ENCODE peak calls at places on chromosomes 13 and 19, in six cellular contexts. K, S, T, G, U and B are unnamed samples.

GRCh38 chr19:18606281-18607221 is at the start of gene CRLF1:
- DNase-seq in U (no peak), T (no peak), S (no peak), K (peak; percentile 43), G (no peak), B (no peak)

GRCh38 chr13:81089758-81090157 is 748.8 kb upstream of the SPRY2 start:
- DNase-seq in T (no peak), S (no peak), U (no peak), K (no peak), G (no peak), B (no peak)

GRCh38 chr13:78603240-78603947 is at the start of gene POU4F1:
- DNase-seq in T (no peak), K (no peak), G (peak; percentile 67), U (no peak), S (peak; percentile 76), B (peak; percentile 21)

GRCh38 chr19:41934849-41935374 is 6.7 kb upstream of the ERFL start:
- DNase-seq in K (peak; percentile 30), G (peak; percentile 78), S (peak; percentile 80), U (peak; percentile 76), T (peak; percentile 28), B (no peak)

GRCh38 chr13:44300895-44301638 is 72.6 kb upstream of the SERP2 start:
- DNase-seq in G (no peak), S (peak; percentile 76), K (peak; percentile 88), T (peak; percentile 61), U (peak; percentile 74), B (peak; percentile 41)

GRCh38 chr13:26051231-26052135 is at the start of gene SHISA2:
- DNase-seq in K (no peak), S (peak; percentile 14), U (no peak), T (no peak), G (no peak), B (peak; percentile 70)

GRCh38 chr19:1088419-1089066 is 6.6 kb downstream of the POLR2E start:
- DNase-seq in U (no peak), S (no peak), K (peak; percentile 29), G (no peak), T (no peak), B (no peak)

GRCh38 chr19:1183543-1184172 is 9.6 kb upstream of the SBNO2 start:
- DNase-seq in K (no peak), T (no peak), U (no peak), G (peak; percentile 82), S (peak; percentile 92), B (no peak)

GRCh38 chr13:100361504-100361903 is 227.1 kb downstream of the GGACT start:
- DNase-seq in S (no peak), K (no peak), U (no peak), G (no peak), T (peak; percentile 57), B (no peak)

GRCh38 chr13:71860547-71861131 is 6.4 kb downstream of the DACH1 start:
- DNase-seq in U (no peak), S (no peak), K (no peak), T (no peak), G (no peak), B (no peak)

GRCh38 chr13:23672616-23673015 is 102.4 kb downstream of the TNFRSF19 start:
- DNase-seq in T (no peak), U (no peak), K (no peak), G (no peak), S (no peak), B (no peak)

GRCh38 chr13:107458269-107458668 is 757.1 kb downstream of the LIG4 start:
- DNase-seq in S (no peak), U (no peak), G (no peak), T (no peak), K (no peak), B (no peak)

GRCh38 chr19:16461630-16462051 is 10.1 kb downstream of the EPS15L1 start:
- DNase-seq in G (no peak), K (peak; percentile 97), S (no peak), U (peak; percentile 67), T (no peak), B (no peak)

GRCh38 chr19:4444765-4445741 is 12.5 kb downstream of the UBXN6 start:
- DNase-seq in K (peak; percentile 63), U (no peak), S (no peak), G (no peak), T (no peak), B (no peak)

GRCh38 chr19:11169896-11170678 is 14.5 kb upstream of the SPC24 start:
- DNase-seq in G (no peak), K (no peak), T (no peak), S (no peak), U (no peak), B (peak; percentile 62)

GRCh38 chr19:11173516-11174155 is 18.1 kb upstream of the SPC24 start:
- DNase-seq in T (no peak), G (no peak), U (no peak), S (no peak), K (no peak), B (no peak)

GRCh38 chr19:11171144-11171543 is 15.6 kb upstream of the SPC24 start:
- DNase-seq in S (no peak), G (no peak), T (no peak), U (no peak), K (no peak), B (no peak)

GRCh38 chr19:11174336-11174735 is 18.8 kb upstream of the SPC24 start:
- DNase-seq in T (no peak), K (no peak), G (no peak), S (no peak), U (no peak), B (no peak)

GRCh38 chr19:11172576-11172975 is 17.0 kb upstream of the SPC24 start:
- DNase-seq in S (no peak), K (no peak), T (no peak), U (no peak), G (no peak), B (no peak)
- H3K27ac ChIP-seq in S (no peak overlapping the region), K (no peak overlapping the region), T (no peak overlapping the region), U (no peak overlapping the region), G (no peak overlapping the region), B (no peak overlapping the region)

GRCh38 chr19:49210901-49211451 is 53.4 kb downstream of the TRPM4 start:
- DNase-seq in G (no peak), S (no peak), U (no peak), K (no peak), T (no peak), B (no peak)

GRCh38 chr19:49213791-49214190 is 56.2 kb downstream of the TRPM4 start:
- DNase-seq in T (no peak), S (peak; percentile 53), U (no peak), G (no peak), K (no peak), B (no peak)

GRCh38 chr19:49214701-49215100 is 57.1 kb downstream of the TRPM4 start:
- DNase-seq in U (no peak), G (no peak), S (no peak), T (no peak), K (no peak), B (no peak)

GRCh38 chr19:49212302-49212701 is 54.7 kb downstream of the TRPM4 start:
- DNase-seq in T (no peak), S (no peak), U (no peak), G (no peak), K (no peak), B (no peak)

DNA sequence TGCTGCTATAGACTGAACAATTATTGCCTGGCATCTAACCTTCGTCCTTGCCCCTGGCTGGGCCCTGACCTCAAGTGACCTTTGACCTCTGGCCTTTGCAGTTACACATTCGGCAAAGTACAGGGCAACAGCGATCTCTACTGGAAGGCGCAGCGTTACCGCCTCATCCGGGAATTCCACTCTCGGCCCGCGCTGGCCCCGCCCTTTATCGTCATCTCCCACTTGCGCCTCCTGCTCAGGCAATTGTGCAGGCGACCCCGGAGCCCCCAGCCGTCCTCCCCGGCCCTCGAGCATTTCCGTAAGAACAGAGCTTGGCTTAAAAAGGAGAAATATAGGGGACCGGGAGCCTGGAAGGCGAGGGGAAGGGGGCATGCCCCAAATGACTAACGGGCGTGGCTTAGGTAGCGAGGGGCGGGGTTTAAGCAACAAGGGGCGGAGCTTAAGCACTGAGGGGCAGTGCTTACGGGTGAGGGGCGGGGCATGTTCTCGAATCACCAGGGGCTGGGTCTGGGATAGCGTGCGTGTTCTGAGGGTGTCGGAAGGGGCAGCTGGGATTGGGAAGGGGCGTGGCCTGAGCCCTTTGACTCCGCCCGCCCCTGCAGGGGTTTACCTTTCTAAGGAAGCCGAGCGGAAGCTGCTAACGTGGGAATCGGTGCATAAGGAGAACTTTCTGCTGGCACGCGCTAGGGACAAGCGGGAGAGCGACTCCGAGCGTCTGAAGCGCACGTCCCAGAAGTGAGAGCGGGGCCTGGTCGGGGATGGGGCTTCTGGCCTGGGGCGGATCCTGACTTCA is 52.7 kb downstream of the TRPM4 start:
- DNase-seq in G (peak; percentile 52), U (no peak), T (no peak), K (no peak), S (peak; percentile 69), B (peak; percentile 75)
- TF ChIP-seq CTCF in G (no peak), U (no peak), T (peak; percentile 30), K (no peak), S (no peak), B (no peak)

GRCh38 chr19:17556995-17557394 is 1.5 kb downstream of the COLGALT1 start:
- DNase-seq in G (no peak), S (no peak), T (no peak), U (no peak), K (no peak), B (no peak)

GRCh38 chr19:17555929-17556813 is 722 bp downstream of the COLGALT1 start:
- DNase-seq in U (peak; percentile 69), S (peak; percentile 71), T (peak; percentile 25), G (peak; percentile 78), K (peak; percentile 42), B (peak; percentile 71)

GRCh38 chr19:17554968-17555479 is 425 bp upstream of the COLGALT1 start:
- DNase-seq in S (no peak), G (no peak), T (no peak), U (no peak), K (no peak), B (no peak)

GRCh38 chr19:17555480-17555928 is at the start of gene COLGALT1:
- DNase-seq in T (peak; percentile 95), K (peak; percentile 98), G (peak; percentile 99), U (peak; percentile 99), S (peak; percentile 94), B (peak; percentile 96)

GRCh38 chr19:17557461-17557860 is 2.0 kb downstream of the COLGALT1 start:
- DNase-seq in U (no peak), T (no peak), S (no peak), G (no peak), K (no peak), B (no peak)
- H3K4me3 ChIP-seq in U (no peak overlapping the region), T (no peak overlapping the region), S (no peak overlapping the region), G (no peak overlapping the region), K (no peak overlapping the region), B (no peak overlapping the region)

GRCh38 chr19:13861714-13862531 is 15.0 kb upstream of the NANOS3 start:
- DNase-seq in S (peak; percentile 90), K (peak; percentile 91), T (peak; percentile 89), G (peak; percentile 96), U (peak; percentile 95), B (peak; percentile 95)

GRCh38 chr19:13864513-13865242 is 12.3 kb upstream of the NANOS3 start:
- DNase-seq in S (no peak), K (no peak), T (no peak), G (no peak), U (no peak), B (no peak)

GRCh38 chr19:13865243-13865577 is 11.7 kb upstream of the NANOS3 start:
- DNase-seq in U (no peak), K (no peak), S (no peak), T (no peak), G (no peak), B (no peak)

GRCh38 chr19:13865578-13866462 is 11.1 kb upstream of the NANOS3 start:
- DNase-seq in K (no peak), S (no peak), T (no peak), U (no peak), G (no peak), B (peak; percentile 83)

DNA sequence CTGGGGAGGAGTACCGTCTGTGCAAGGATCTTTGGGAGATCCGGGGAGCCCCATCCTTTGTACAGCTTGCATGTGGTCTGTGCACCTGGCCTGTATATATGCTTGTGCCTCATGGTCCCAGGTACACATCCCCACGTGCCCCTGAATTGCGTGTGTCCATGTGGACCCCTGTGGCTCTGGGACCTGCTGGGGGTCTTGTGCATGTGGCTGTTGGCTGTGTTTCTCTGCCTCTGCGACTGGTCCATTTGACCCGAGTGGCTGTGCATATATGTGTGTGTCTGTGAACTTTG is 12.8 kb upstream of the NANOS3 start:
- DNase-seq in S (no peak), U (no peak), G (no peak), K (no peak), T (no peak), B (no peak)
- H3K27ac ChIP-seq in S (peak overlapping the region; percentile 96), U (no peak overlapping the region), G (no peak overlapping the region), K (no peak overlapping the region), T (no peak overlapping the region), B (no peak overlapping the region)